ENCODE peak calls at places on chromosomes 5 and 9, in four cellular contexts. One of them, this sample, is unnamed.

GRCh38 chr9:35650341-35651158 is at the start of gene SIT1:
- DNase-seq in IMR-90: no peak
- DNase-seq in H1: peak; percentile 58
- DNase-seq in mesenchymal stem cell: no peak
- DNase-seq in this sample: no peak

GRCh38 chr5:40689442-40689841 is 9.7 kb downstream of the PTGER4 start:
- DNase-seq in H1: no peak
- DNase-seq in IMR-90: peak; percentile 98
- DNase-seq in mesenchymal stem cell: peak; percentile 92
- DNase-seq in this sample: no peak

GRCh38 chr5:171395042-171395441 is 7.4 kb downstream of the NPM1 start:
- DNase-seq in mesenchymal stem cell: no peak
- DNase-seq in IMR-90: no peak
- DNase-seq in H1: no peak
- DNase-seq in this sample: no peak

GRCh38 chr5:157072508-157072907 is 13.6 kb upstream of the HAVCR1 start:
- DNase-seq in IMR-90: no peak
- DNase-seq in H1: no peak
- DNase-seq in mesenchymal stem cell: no peak
- DNase-seq in this sample: no peak

GRCh38 chr5:58582411-58583393 is at the start of gene RAB3C:
- DNase-seq in IMR-90: peak; percentile 90
- DNase-seq in H1: peak; percentile 86
- DNase-seq in mesenchymal stem cell: peak; percentile 92
- DNase-seq in this sample: peak; percentile 97

GRCh38 chr9:14277202-14277601 is 36.7 kb downstream of the NFIB start:
- DNase-seq in IMR-90: peak; percentile 75
- DNase-seq in mesenchymal stem cell: peak; percentile 59
- DNase-seq in H1: no peak
- DNase-seq in this sample: no peak

GRCh38 chr9:19965336-19965735 is 176.5 kb upstream of the SLC24A2 start:
- DNase-seq in IMR-90: peak; percentile 10
- DNase-seq in H1: no peak
- DNase-seq in mesenchymal stem cell: peak; percentile 33
- DNase-seq in this sample: no peak

GRCh38 chr5:139138109-139138508 is 60.1 kb downstream of the SIL1 start:
- DNase-seq in mesenchymal stem cell: peak; percentile 26
- DNase-seq in H1: no peak
- DNase-seq in IMR-90: peak; percentile 39
- DNase-seq in this sample: no peak

GRCh38 chr9:110048976-110049698 is 158.8 kb downstream of the C9orf152 start:
- DNase-seq in H1: peak; percentile 60
- DNase-seq in IMR-90: no peak
- DNase-seq in mesenchymal stem cell: peak; percentile 57
- DNase-seq in this sample: peak; percentile 41

GRCh38 chr5:33734541-33734940 is 157.2 kb downstream of the ADAMTS12 start:
- DNase-seq in mesenchymal stem cell: peak; percentile 61
- DNase-seq in IMR-90: peak; percentile 29
- DNase-seq in H1: no peak
- DNase-seq in this sample: no peak

GRCh38 chr5:178324481-178325310 is 92.1 kb upstream of the PHYKPL start:
- DNase-seq in IMR-90: no peak
- DNase-seq in mesenchymal stem cell: no peak
- DNase-seq in H1: peak; percentile 45
- DNase-seq in this sample: no peak

GRCh38 chr5:120366047-120366446 is 98.1 kb upstream of the PRR16 start:
- DNase-seq in H1: no peak
- DNase-seq in IMR-90: peak; percentile 72
- DNase-seq in mesenchymal stem cell: peak; percentile 86
- DNase-seq in this sample: no peak

GRCh38 chr5:84382363-84383295 is 2.1 kb downstream of the EDIL3 start:
- DNase-seq in mesenchymal stem cell: peak; percentile 82
- DNase-seq in IMR-90: peak; percentile 53
- DNase-seq in H1: peak; percentile 81
- DNase-seq in this sample: peak; percentile 69
- H3K4ac ChIP-seq in mesenchymal stem cell: peak overlapping the region; percentile 88
- H3K4ac ChIP-seq in IMR-90: peak overlapping the region; percentile 92
- H3K4ac ChIP-seq in H1: peak overlapping the region; percentile 92
- H3K4ac ChIP-seq in this sample: no peak overlapping the region

DNA sequence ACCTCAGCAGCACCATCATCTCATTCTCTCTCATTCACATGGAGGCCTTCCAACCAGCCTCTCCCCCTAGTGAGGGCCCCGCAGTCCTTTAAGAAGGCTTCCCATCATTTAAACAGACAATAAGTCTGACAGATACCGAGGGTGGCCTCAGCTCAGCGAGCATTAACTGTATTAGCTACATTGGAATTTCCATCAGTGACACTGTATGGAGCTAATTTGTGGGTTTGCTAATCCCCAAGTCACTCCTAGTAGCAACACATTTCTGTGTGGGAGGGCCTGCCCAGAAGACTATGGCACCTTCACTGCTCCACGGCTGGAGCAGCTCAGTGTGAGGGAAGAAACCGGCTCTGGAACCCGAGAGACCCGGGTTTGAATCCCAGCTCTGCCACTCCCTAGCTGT is 75.7 kb downstream of the INSYN2B start:
- DNase-seq in IMR-90: no peak
- DNase-seq in H1: no peak
- DNase-seq in mesenchymal stem cell: no peak
- DNase-seq in this sample: no peak
- H3K18ac ChIP-seq in IMR-90: no peak overlapping the region
- H3K18ac ChIP-seq in H1: no peak overlapping the region
- H3K18ac ChIP-seq in mesenchymal stem cell: no peak overlapping the region
- H3K18ac ChIP-seq in this sample: no peak overlapping the region

GRCh38 chr5:80237243-80237642 is 18.6 kb downstream of the SERINC5 start:
- DNase-seq in H1: no peak
- DNase-seq in IMR-90: no peak
- DNase-seq in mesenchymal stem cell: no peak
- DNase-seq in this sample: no peak
- H3K4ac ChIP-seq in H1: no peak overlapping the region
- H3K4ac ChIP-seq in IMR-90: no peak overlapping the region
- H3K4ac ChIP-seq in mesenchymal stem cell: no peak overlapping the region
- H3K4ac ChIP-seq in this sample: no peak overlapping the region

DNA sequence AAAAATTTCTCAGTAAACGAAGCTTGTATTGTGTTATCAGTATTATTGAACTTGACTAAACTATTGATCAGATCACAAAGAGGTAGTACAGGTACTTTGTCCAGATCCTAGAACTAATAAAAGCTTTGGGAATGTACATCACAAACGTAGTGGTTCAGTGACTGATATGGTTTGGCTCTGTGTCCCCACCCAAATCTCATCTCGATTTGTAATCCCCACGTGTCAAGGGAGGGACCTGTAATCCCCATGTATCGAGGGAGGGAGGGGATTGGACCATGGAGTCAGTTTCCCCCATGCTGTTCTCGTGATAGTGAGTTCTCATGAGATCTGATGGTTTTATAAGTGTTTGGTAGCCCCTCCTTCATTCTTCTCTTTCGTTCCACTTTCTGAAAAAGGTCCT is 100.9 kb downstream of the ARRDC3 start:
- DNase-seq in IMR-90: no peak
- DNase-seq in mesenchymal stem cell: no peak
- DNase-seq in H1: no peak
- DNase-seq in this sample: no peak
- H3K18ac ChIP-seq in IMR-90: peak overlapping the region; percentile 34
- H3K18ac ChIP-seq in mesenchymal stem cell: no peak overlapping the region
- H3K18ac ChIP-seq in H1: no peak overlapping the region
- H3K18ac ChIP-seq in this sample: no peak overlapping the region

GRCh38 chr5:32174011-32174866 is at the start of gene GOLPH3:
- DNase-seq in H1: peak; percentile 97
- DNase-seq in IMR-90: peak; percentile 83
- DNase-seq in mesenchymal stem cell: peak; percentile 92
- DNase-seq in this sample: peak; percentile 93

GRCh38 chr5:32173394-32174010 is 617 bp downstream of the GOLPH3 start:
- DNase-seq in mesenchymal stem cell: peak; percentile 67
- DNase-seq in IMR-90: peak; percentile 52
- DNase-seq in H1: peak; percentile 65
- DNase-seq in this sample: peak; percentile 70

GRCh38 chr5:32168460-32169033 is 5.6 kb downstream of the GOLPH3 start:
- DNase-seq in H1: no peak
- DNase-seq in mesenchymal stem cell: no peak
- DNase-seq in IMR-90: no peak
- DNase-seq in this sample: no peak

GRCh38 chr5:32172908-32173393 is 1.2 kb downstream of the GOLPH3 start:
- DNase-seq in IMR-90: no peak
- DNase-seq in H1: no peak
- DNase-seq in mesenchymal stem cell: peak; percentile 41
- DNase-seq in this sample: no peak

GRCh38 chr5:32170303-32171170 is 3.6 kb downstream of the GOLPH3 start:
- DNase-seq in mesenchymal stem cell: peak; percentile 46
- DNase-seq in H1: no peak
- DNase-seq in IMR-90: peak; percentile 93
- DNase-seq in this sample: no peak
- H3K4ac ChIP-seq in mesenchymal stem cell: no peak overlapping the region
- H3K4ac ChIP-seq in H1: no peak overlapping the region
- H3K4ac ChIP-seq in IMR-90: peak overlapping the region; percentile 2
- H3K4ac ChIP-seq in this sample: no peak overlapping the region

GRCh38 chr5:79785983-79786382 is 96.3 kb downstream of the CMYA5 start:
- DNase-seq in mesenchymal stem cell: no peak
- DNase-seq in IMR-90: no peak
- DNase-seq in H1: no peak
- DNase-seq in this sample: no peak

GRCh38 chr5:79793304-79793703 is 103.7 kb downstream of the CMYA5 start:
- DNase-seq in mesenchymal stem cell: no peak
- DNase-seq in H1: no peak
- DNase-seq in IMR-90: no peak
- DNase-seq in this sample: no peak

GRCh38 chr5:79792518-79792917 is 102.9 kb downstream of the CMYA5 start:
- DNase-seq in IMR-90: no peak
- DNase-seq in H1: no peak
- DNase-seq in mesenchymal stem cell: no peak
- DNase-seq in this sample: no peak

GRCh38 chr5:79791843-79792242 is 102.2 kb downstream of the CMYA5 start:
- DNase-seq in mesenchymal stem cell: no peak
- DNase-seq in IMR-90: no peak
- DNase-seq in H1: no peak
- DNase-seq in this sample: no peak

DNA sequence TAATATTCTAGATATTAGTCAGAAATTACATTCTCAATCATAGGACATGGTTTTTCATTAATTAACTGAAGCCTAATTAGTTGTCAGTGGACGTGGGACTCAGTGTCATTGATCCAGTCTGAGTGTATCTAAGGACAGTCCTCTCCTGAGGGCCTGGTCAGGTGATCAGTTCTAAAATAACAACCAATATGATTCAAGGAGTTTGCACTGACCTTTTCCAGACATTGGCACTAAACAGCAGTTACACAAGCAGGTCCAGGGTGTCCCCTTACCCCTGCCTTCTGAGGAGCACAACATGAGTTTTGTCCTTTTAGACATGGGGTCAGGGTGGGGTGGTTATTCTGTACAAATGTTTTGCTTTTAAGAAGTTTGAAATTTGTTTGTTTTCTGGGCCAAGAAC is 97.8 kb downstream of the CMYA5 start:
- DNase-seq in H1: no peak
- DNase-seq in mesenchymal stem cell: no peak
- DNase-seq in IMR-90: no peak
- DNase-seq in this sample: no peak
- H3K18ac ChIP-seq in H1: no peak overlapping the region
- H3K18ac ChIP-seq in mesenchymal stem cell: no peak overlapping the region
- H3K18ac ChIP-seq in IMR-90: no peak overlapping the region
- H3K18ac ChIP-seq in this sample: no peak overlapping the region

GRCh38 chr5:163661358-163661757 is 155.9 kb downstream of the MAT2B start:
- DNase-seq in H1: no peak
- DNase-seq in mesenchymal stem cell: no peak
- DNase-seq in IMR-90: no peak
- DNase-seq in this sample: no peak
- H3K4ac ChIP-seq in H1: no peak overlapping the region
- H3K4ac ChIP-seq in mesenchymal stem cell: no peak overlapping the region
- H3K4ac ChIP-seq in IMR-90: no peak overlapping the region
- H3K4ac ChIP-seq in this sample: no peak overlapping the region

DNA sequence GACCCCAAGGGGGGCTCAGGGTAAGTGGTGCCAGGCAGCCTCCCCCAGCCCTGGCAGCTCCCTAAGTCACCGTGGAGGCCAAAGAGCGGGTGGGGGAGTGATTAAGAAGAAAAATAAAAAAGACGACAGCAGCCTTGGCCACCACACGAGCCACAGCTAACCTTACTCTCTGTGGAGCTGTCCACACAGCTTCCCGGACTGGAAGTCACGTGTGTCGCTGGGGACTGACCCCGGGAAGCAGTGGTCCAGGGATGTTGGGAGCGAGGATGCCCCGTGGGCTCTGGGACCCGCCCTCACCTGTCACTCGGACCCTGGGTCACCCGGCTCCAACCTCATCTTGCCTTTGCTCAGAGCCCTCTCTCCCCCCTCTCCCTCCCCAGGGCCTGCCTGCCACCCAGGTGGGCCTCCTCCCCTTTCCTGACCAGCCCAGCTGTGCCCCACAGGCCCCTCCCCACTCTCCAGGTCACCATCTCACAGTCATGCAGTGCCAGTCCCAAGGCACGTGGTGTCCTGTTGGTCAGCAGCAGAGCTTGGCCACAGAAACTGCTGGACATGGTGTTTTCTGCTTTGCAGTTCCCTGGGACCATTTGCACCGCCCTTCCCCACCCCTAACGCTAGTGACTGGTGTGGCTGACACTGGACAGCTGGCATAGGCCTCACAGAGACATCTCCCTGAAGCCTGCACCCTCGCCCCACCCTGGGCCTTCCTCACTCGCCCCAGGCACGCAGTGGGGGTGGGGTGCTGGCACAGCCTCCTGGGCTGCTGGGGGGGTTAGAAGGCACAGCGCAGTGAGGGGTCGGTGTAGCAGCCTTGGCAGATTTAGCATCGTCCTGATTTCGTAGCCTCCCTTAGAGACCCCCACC is 9.8 kb upstream of the EXOC3 start:
- DNase-seq in IMR-90: no peak
- DNase-seq in H1: no peak
- DNase-seq in mesenchymal stem cell: no peak
- DNase-seq in this sample: peak; percentile 23
- H3K18ac ChIP-seq in IMR-90: no peak overlapping the region
- H3K18ac ChIP-seq in H1: no peak overlapping the region
- H3K18ac ChIP-seq in mesenchymal stem cell: no peak overlapping the region
- H3K18ac ChIP-seq in this sample: no peak overlapping the region

GRCh38 chr5:103272377-103272776 is 13.8 kb downstream of the MACIR start:
- DNase-seq in mesenchymal stem cell: no peak
- DNase-seq in IMR-90: peak; percentile 10
- DNase-seq in H1: no peak
- DNase-seq in this sample: no peak
- H3K4ac ChIP-seq in mesenchymal stem cell: no peak overlapping the region
- H3K4ac ChIP-seq in IMR-90: no peak overlapping the region
- H3K4ac ChIP-seq in H1: no peak overlapping the region
- H3K4ac ChIP-seq in this sample: no peak overlapping the region

This sample was measured in H9.